ENCODE peak calls at places on chromosomes 12 and 14, in ten cellular contexts. L, W, H, Y, E, U, K, D, M and N are unnamed samples. For H3K4me1, the result is how much of the 10 kb centered on the place peaks cover.

GRCh38 chr12:120800665-120801064 is 75.0 kb downstream of the ACADS start:
- DNase-seq in L (no peak), W (no peak), H (no peak), Y (no peak), E (no peak), U (no peak), K (no peak), D (no peak), M (no peak), N (no peak)

GRCh38 chr12:110317921-110318320 is 36.9 kb downstream of the ATP2A2 start:
- DNase-seq in L (no peak), W (no peak), H (peak), Y (no peak), E (no peak), U (no peak), K (no peak), D (peak), M (no peak), N (no peak)

GRCh38 chr12:107394693-107395092 is 290.9 kb upstream of the PWP1 start:
- DNase-seq in L (no peak), W (no peak), H (no peak), Y (no peak), E (no peak), U (no peak), K (no peak), D (no peak), M (no peak), N (no peak)

GRCh38 chr14:51080622-51081021 is 14.3 kb downstream of the TRIM9 start:
- DNase-seq in L (no peak), W (no peak), H (no peak), Y (no peak), E (no peak), U (no peak), K (no peak), D (peak), M (no peak), N (no peak)

GRCh38 chr12:29847246-29847645 is 63.5 kb upstream of the TMTC1 start:
- DNase-seq in L (no peak), W (no peak), H (no peak), Y (no peak), E (no peak), U (no peak), K (no peak), D (no peak), M (no peak), N (no peak)

GRCh38 chr12:31004666-31005065 is 69.0 kb upstream of the DDX11 start:
- DNase-seq in L (no peak), W (no peak), H (no peak), Y (no peak), E (no peak), U (no peak), K (no peak), D (no peak), M (no peak), N (no peak)

GRCh38 chr12:54356951-54357356 is 7.3 kb downstream of the GPR84 start:
- DNase-seq in L (peak), W (no peak), H (no peak), Y (no peak), E (no peak), U (no peak), K (no peak), D (no peak), M (no peak), N (no peak)

GRCh38 chr14:34338056-34338455 is 124.0 kb downstream of the SPTSSA start:
- DNase-seq in L (no peak), W (no peak), H (no peak), Y (no peak), E (no peak), U (no peak), K (no peak), D (no peak), M (no peak), N (no peak)

GRCh38 chr12:94694732-94695131 is 44.4 kb upstream of the TMCC3 start:
- DNase-seq in L (no peak), W (no peak), H (no peak), Y (no peak), E (no peak), U (no peak), K (no peak), D (no peak), M (no peak), N (no peak)

GRCh38 chr14:34872822-34873590 is 2.2 kb downstream of the BAZ1A start:
- DNase-seq in L (peak), W (peak), H (peak), Y (peak), E (peak), U (no peak), K (no peak), D (peak), M (no peak), N (no peak)

GRCh38 chr12:52691076-52691764 is 11.0 kb upstream of the KRT1 start:
- DNase-seq in L (peak), W (no peak), H (no peak), Y (no peak), E (no peak), U (peak), K (no peak), D (no peak), M (peak), N (no peak)

GRCh38 chr12:56571131-56571530 is 49.5 kb downstream of the RBMS2 start:
- DNase-seq in L (peak), W (no peak), H (no peak), Y (no peak), E (peak), U (no peak), K (no peak), D (peak), M (no peak), N (no peak)

DNA sequence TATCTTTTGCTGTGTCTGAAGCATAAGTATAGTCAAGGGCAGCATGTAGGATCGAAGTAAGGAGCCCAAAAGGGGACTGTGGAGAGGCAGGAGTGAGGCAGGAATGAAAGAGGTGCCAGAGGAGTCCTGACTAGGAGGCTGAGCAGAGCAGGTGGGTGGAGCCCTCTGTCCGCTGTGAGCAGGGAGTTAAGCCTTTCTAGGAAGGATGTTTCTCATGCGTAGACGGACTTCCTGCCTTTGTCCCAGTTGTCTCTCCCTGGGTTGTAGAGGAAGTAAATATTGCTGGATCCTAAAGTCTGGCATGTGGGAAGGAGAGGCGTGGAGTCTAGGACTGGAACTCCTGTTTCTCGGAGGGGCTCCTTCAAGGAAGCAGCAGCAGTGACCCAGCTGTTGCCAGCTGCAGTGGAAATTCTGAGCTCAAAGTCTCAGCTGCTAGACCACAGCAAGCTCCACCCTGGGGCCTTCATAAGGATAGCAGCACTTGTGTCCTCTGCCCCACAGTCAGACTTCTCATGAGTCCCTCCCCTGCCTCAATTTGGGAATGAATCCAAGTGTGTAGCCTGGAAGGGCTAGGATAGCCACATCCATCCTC is 44.0 kb downstream of the RBMS2 start:
- DNase-seq in L (peak), W (peak), H (no peak), Y (peak), E (peak), U (peak), K (no peak), D (peak), M (no peak), N (peak)
- H3K4me1 ChIP-seq in L (under half), W (under half), H (under half), Y (under half), E (under half), U (under half), K (under half), D (under half), M (under half), N (under half)

DNA sequence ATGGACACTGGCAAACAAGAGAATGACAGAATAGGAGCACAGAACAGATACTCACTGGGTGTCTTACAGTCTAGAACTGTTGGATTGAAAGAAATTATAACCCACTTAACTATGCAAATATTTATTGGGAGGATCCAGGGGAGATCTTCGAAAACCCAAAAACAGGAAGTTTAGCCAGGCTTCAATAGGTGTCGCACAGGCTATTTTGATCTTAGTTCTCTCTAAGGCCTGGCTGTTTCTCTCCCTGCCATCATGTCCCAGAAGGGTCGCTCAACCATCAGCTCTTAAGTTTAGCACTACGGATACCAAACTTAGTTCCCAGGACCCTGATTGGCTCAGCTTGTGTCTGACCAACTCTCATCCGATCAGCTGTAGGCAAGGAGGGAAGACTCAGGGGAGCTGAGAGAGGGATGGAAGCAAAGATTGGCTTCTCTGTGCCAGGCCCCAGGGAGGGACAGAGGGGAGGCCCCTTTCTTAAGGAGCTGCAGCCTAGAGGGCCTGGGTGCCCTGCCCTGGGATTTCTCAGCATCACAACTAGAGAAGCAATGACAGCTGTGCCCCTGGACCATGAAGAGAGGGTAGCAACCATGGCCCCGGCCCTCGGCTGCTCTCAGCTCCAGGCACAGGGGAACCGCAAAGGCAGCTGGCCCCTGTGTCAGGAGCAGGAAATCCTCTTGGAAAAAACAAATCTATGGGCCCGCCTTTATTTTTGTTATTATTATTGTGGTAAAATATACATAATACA is 13.5 kb downstream of the PHETA1 start:
- DNase-seq in L (no peak), W (no peak), H (no peak), Y (no peak), E (no peak), U (no peak), K (no peak), D (no peak), M (no peak), N (no peak)
- H3K27ac ChIP-seq in L (no peak), W (no peak), H (no peak), Y (no peak), E (no peak), U (no peak), K (no peak), D (no peak), M (no peak), N (no peak)

DNA sequence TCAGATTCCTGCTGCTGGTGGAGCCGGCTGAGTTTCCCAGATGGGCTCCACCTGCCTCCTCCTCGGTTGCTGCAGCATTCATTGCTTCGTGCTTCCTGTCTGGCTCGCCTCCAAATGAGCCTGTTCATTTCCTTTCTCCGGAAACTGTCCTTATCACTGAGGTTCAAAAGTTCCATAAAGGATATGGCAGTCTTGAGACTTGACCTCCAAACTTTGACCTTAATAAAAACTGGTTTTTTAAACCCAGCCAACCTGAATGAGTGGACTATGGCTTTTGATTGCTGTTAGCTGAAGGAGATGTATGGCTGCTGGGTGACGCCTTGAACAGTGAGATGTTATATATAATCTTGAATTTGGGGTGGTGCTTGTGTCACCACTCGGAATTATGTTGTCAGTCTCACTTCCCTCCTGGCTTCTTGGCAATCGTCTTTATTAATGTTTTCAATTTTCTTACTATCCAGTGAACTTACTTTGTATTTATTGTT is 62.7 kb downstream of the RASSF3 start:
- DNase-seq in L (no peak), W (no peak), H (no peak), Y (peak), E (no peak), U (peak), K (peak), D (peak), M (no peak), N (no peak)
- H3K4me1 ChIP-seq in L (under half), W (under half), H (under half), Y (half or more), E (under half), U (under half), K (half or more), D (half or more), M (under half), N (under half)

GRCh38 chr12:127257366-127257935 is 1009.5 kb upstream of the TMEM132C start:
- DNase-seq in L (no peak), W (no peak), H (no peak), Y (no peak), E (no peak), U (no peak), K (no peak), D (peak), M (no peak), N (no peak)

GRCh38 chr12:127262658-127263057 is 1004.3 kb upstream of the TMEM132C start:
- DNase-seq in L (no peak), W (no peak), H (no peak), Y (no peak), E (no peak), U (no peak), K (no peak), D (no peak), M (no peak), N (no peak)

GRCh38 chr12:127263621-127264020 is 1003.3 kb upstream of the TMEM132C start:
- DNase-seq in L (no peak), W (no peak), H (no peak), Y (no peak), E (no peak), U (no peak), K (no peak), D (no peak), M (no peak), N (no peak)

GRCh38 chr12:127260959-127261358 is 1006.0 kb upstream of the TMEM132C start:
- DNase-seq in L (no peak), W (no peak), H (no peak), Y (no peak), E (no peak), U (no peak), K (no peak), D (no peak), M (no peak), N (no peak)

GRCh38 chr12:127260531-127260930 is 1006.4 kb upstream of the TMEM132C start:
- DNase-seq in L (no peak), W (no peak), H (no peak), Y (no peak), E (no peak), U (no peak), K (no peak), D (no peak), M (no peak), N (no peak)
- H3K27ac ChIP-seq in L (no peak), W (no peak), H (no peak), Y (no peak), E (no peak), U (no peak), K (no peak), D (no peak), M (no peak), N (no peak)